ENCODE peak calls at places on chromosomes 11 and 22, in four cellular contexts. D, Z, T and M are unnamed samples.
A peak's percentile ranks its signal among the peaks of the same experiment; 100 is the strongest.

GRCh38 chr11:46541593-46542371 is 52.0 kb downstream of the AMBRA1 start:
- DNase-seq in T (no peak), D (no peak), Z (no peak), M (no peak)

GRCh38 chr11:126969865-126970479 is 30.6 kb downstream of the KIRREL3 start:
- DNase-seq in T (no peak), D (peak; percentile 61), Z (no peak), M (no peak)

GRCh38 chr11:2097356-2097997 is 41.7 kb downstream of the IGF2 start:
- DNase-seq in T (no peak), Z (no peak), D (no peak), M (no peak)

GRCh38 chr22:28829358-28830181 is 29.2 kb upstream of the XBP1 start:
- DNase-seq in D (peak; percentile 90), Z (peak; percentile 54), T (peak; percentile 66), M (peak; percentile 21)

GRCh38 chr11:11425806-11426205 is 72.8 kb upstream of the CSNK2A3 start:
- DNase-seq in Z (no peak), T (no peak), D (no peak), M (no peak)

GRCh38 chr11:84817998-84818397 is 809.1 kb downstream of the DLG2 start:
- DNase-seq in Z (no peak), T (no peak), D (no peak), M (no peak)

GRCh38 chr22:37639070-37639760 is at the start of gene SH3BP1:
- DNase-seq in Z (peak; percentile 61), D (peak; percentile 52), T (peak; percentile 64), M (peak; percentile 64)

GRCh38 chr11:44839458-44840084 is 111.1 kb downstream of the TP53I11 start:
- DNase-seq in T (no peak), D (no peak), Z (no peak), M (no peak)

GRCh38 chr11:125345706-125346561 is 150.1 kb downstream of the FEZ1 start:
- DNase-seq in Z (peak; percentile 7), T (peak; percentile 27), D (peak; percentile 48), M (no peak)

GRCh38 chr11:94583885-94584500 is 16.8 kb downstream of the PIWIL4 start:
- DNase-seq in Z (no peak), T (no peak), D (no peak), M (no peak)

GRCh38 chr22:32985899-32986772 is 72.0 kb downstream of the SYN3 start:
- DNase-seq in D (peak; percentile 71), T (peak; percentile 12), Z (no peak), M (peak; percentile 17)

GRCh38 chr11:66015094-66015881 is 3.5 kb downstream of the CST6 start:
- DNase-seq in D (no peak), T (no peak), Z (no peak), M (no peak)

GRCh38 chr11:111612211-111612610 is 10.0 kb downstream of the SIK2 start:
- DNase-seq in Z (no peak), D (no peak), T (no peak), M (no peak)

GRCh38 chr11:22340803-22341581 is 2.8 kb downstream of the SLC17A6 start:
- DNase-seq in Z (no peak), T (no peak), D (no peak), M (no peak)

GRCh38 chr11:60018058-60018457 is 1.1 kb downstream of the OOSP4B start:
- DNase-seq in Z (no peak), T (no peak), D (no peak), M (no peak)

GRCh38 chr11:69368119-69368880 is 74.3 kb downstream of the MYEOV start:
- DNase-seq in D (no peak), T (no peak), Z (no peak), M (no peak)

GRCh38 chr11:118640332-118641154 is 33.1 kb downstream of the PHLDB1 start:
- DNase-seq in D (no peak), Z (no peak), T (no peak), M (no peak)

GRCh38 chr11:68311155-68312116 is 955 bp upstream of the LRP5 start:
- DNase-seq in D (no peak), Z (no peak), T (no peak), M (no peak)

GRCh38 chr22:25407859-25408229 is 156.6 kb upstream of the GRK3 start:
- DNase-seq in D (no peak), Z (no peak), T (no peak), M (no peak)

GRCh38 chr11:64250875-64251721 is at the start of gene PLCB3:
- DNase-seq in T (peak; percentile 71), Z (peak; percentile 59), D (peak; percentile 56), M (peak; percentile 32)

GRCh38 chr11:73578786-73579185 is 19.1 kb downstream of the FAM168A start:
- DNase-seq in T (no peak), Z (no peak), D (no peak), M (no peak)

GRCh38 chr11:117411736-117412135 is 84.1 kb downstream of the CEP164 start:
- DNase-seq in D (no peak), T (no peak), Z (no peak), M (no peak)

GRCh38 chr11:118912742-118913410 is 12.8 kb downstream of the BCL9L start:
- DNase-seq in Z (no peak), D (no peak), T (no peak), M (no peak)

GRCh38 chr11:5930614-5931013 is 11.4 kb upstream of the OR56A3 start:
- DNase-seq in Z (no peak), D (no peak), T (no peak), M (no peak)

GRCh38 chr11:71501071-71501985 is 25.7 kb upstream of the KRTAP5-7 start:
- DNase-seq in T (no peak), Z (no peak), D (no peak), M (no peak)

GRCh38 chr11:63445720-63446119 is 45.2 kb downstream of the PLAAT5 start:
- DNase-seq in D (no peak), Z (no peak), T (no peak), M (no peak)

GRCh38 chr11:68994161-68994890 is 13.5 kb upstream of the MRGPRD start:
- DNase-seq in D (no peak), T (no peak), Z (no peak), M (no peak)

GRCh38 chr11:60914620-60915249 is 777 bp downstream of the TMEM109 start:
- DNase-seq in T (peak; percentile 33), Z (peak; percentile 26), D (peak; percentile 51), M (peak; percentile 58)

GRCh38 chr11:125114518-125114917 is 3.1 kb upstream of the TMEM218 start:
- DNase-seq in D (peak; percentile 30), Z (no peak), T (no peak), M (no peak)